ENCODE peak calls at places on chromosome 16, in four cellular contexts. One of them, this sample, is unnamed.
A peak's percentile ranks its signal among the peaks of the same experiment; 100 is the strongest.

GRCh38 chr16:55955439-55955838 is 80.3 kb upstream of the CES5A start:
- DNase-seq in GM12878: no peak
- DNase-seq in K562: no peak
- DNase-seq in GM12891: no peak
- DNase-seq in this sample: no peak

GRCh38 chr16:51134876-51135275 is 16.2 kb downstream of the SALL1 start:
- DNase-seq in GM12878: no peak
- DNase-seq in K562: no peak
- DNase-seq in GM12891: no peak
- DNase-seq in this sample: no peak

GRCh38 chr16:66493490-66494401 is 56.2 kb downstream of the TK2 start:
- DNase-seq in GM12878: no peak
- DNase-seq in K562: no peak
- DNase-seq in GM12891: no peak
- DNase-seq in this sample: no peak

GRCh38 chr16:55494994-55495421 is 13.9 kb upstream of the LPCAT2 start:
- DNase-seq in GM12878: no peak
- DNase-seq in K562: no peak
- DNase-seq in GM12891: no peak
- DNase-seq in this sample: peak; percentile 77

GRCh38 chr16:3754772-3755171 is 37.4 kb upstream of the TRAP1 start:
- DNase-seq in GM12878: no peak
- DNase-seq in K562: no peak
- DNase-seq in GM12891: no peak
- DNase-seq in this sample: no peak

GRCh38 chr16:752008-752315 is 8.6 kb upstream of the MSLN start:
- DNase-seq in GM12878: no peak
- DNase-seq in K562: no peak
- DNase-seq in GM12891: no peak
- DNase-seq in this sample: no peak

GRCh38 chr16:1414532-1415265 is at the start of gene UNKL:
- DNase-seq in GM12878: no peak
- DNase-seq in K562: peak; percentile 92
- DNase-seq in GM12891: peak; percentile 86
- DNase-seq in this sample: no peak

GRCh38 chr16:11296706-11297491 is 15.8 kb upstream of the PRM1 start:
- DNase-seq in GM12878: peak; percentile 35
- DNase-seq in K562: no peak
- DNase-seq in GM12891: no peak
- DNase-seq in this sample: no peak

GRCh38 chr16:75263963-75264445 is 12.6 kb upstream of the BCAR1 start:
- DNase-seq in GM12878: no peak
- DNase-seq in K562: no peak
- DNase-seq in GM12891: no peak
- DNase-seq in this sample: no peak

GRCh38 chr16:87372305-87372704 is 11.3 kb downstream of the FBXO31 start:
- DNase-seq in GM12878: no peak
- DNase-seq in K562: no peak
- DNase-seq in GM12891: no peak
- DNase-seq in this sample: no peak

GRCh38 chr16:50448981-50449380 is 80.2 kb upstream of the BRD7 start:
- DNase-seq in GM12878: no peak
- DNase-seq in K562: no peak
- DNase-seq in GM12891: no peak
- DNase-seq in this sample: no peak

GRCh38 chr16:71396589-71396988 is 38.1 kb downstream of the CALB2 start:
- DNase-seq in GM12878: no peak
- DNase-seq in K562: no peak
- DNase-seq in GM12891: no peak
- DNase-seq in this sample: no peak

GRCh38 chr16:78770353-78771091 is 671.1 kb downstream of the WWOX start:
- DNase-seq in GM12878: no peak
- DNase-seq in K562: peak; percentile 97
- DNase-seq in GM12891: peak; percentile 59
- DNase-seq in this sample: peak; percentile 26

GRCh38 chr16:5972747-5973146 is 875.2 kb upstream of the EEF2KMT start:
- DNase-seq in GM12878: no peak
- DNase-seq in K562: no peak
- DNase-seq in GM12891: no peak
- DNase-seq in this sample: no peak

GRCh38 chr16:21264226-21265036 is 13.7 kb downstream of the CRYM start:
- DNase-seq in GM12878: no peak
- DNase-seq in K562: no peak
- DNase-seq in GM12891: no peak
- DNase-seq in this sample: no peak

GRCh38 chr16:5028950-5029475 is 4.7 kb downstream of the NAGPA start:
- DNase-seq in GM12878: no peak
- DNase-seq in K562: no peak
- DNase-seq in GM12891: no peak
- DNase-seq in this sample: no peak

GRCh38 chr16:75620326-75621169 is 2.5 kb downstream of the ADAT1 start:
- DNase-seq in GM12878: no peak
- DNase-seq in K562: peak; percentile 74
- DNase-seq in GM12891: no peak
- DNase-seq in this sample: no peak

GRCh38 chr16:35506898-35507194 is 2047.4 kb downstream of the TP53TG3F start:
- DNase-seq in GM12878: no peak
- DNase-seq in K562: no peak
- DNase-seq in GM12891: no peak
- DNase-seq in this sample: no peak

GRCh38 chr16:5706206-5706605 is 608.6 kb upstream of the EEF2KMT start:
- DNase-seq in GM12878: no peak
- DNase-seq in K562: no peak
- DNase-seq in GM12891: no peak
- DNase-seq in this sample: no peak

DNA sequence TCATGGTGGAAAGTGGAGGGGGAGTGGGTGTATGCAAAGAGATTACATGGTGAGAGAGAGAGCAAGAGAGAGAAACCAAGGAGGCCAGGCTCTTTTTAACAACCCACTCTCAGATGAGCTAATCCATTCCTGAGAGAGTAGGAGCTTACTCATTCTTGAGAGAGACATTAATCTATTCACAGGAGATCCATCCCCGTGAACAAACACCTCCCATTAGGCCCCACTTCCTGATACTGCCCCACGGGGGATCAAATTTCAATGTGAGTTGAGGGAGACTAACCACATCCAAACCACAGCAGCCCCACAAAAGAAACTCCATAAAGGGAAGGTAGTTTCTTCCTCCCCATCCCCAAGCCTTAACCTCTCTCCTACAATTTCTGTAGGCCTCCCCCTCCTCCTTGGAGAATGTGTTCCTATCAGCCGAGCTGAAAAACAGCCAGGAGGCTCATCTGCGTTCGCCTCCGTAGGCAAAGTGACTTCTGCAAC is 450.0 kb downstream of the NPIPA7 start:
- DNase-seq in GM12878: no peak
- DNase-seq in K562: peak; percentile 18
- DNase-seq in GM12891: no peak
- DNase-seq in this sample: no peak
- TF ChIP-seq SPI1 in GM12878: no peak
- TF ChIP-seq SPI1 in K562: peak; percentile 65
- TF ChIP-seq SPI1 in GM12891: no peak
- TF ChIP-seq SPI1 in this sample: no peak

GRCh38 chr16:19183187-19183586 is 15.1 kb downstream of the SYT17 start:
- DNase-seq in GM12878: no peak
- DNase-seq in K562: no peak
- DNase-seq in GM12891: no peak
- DNase-seq in this sample: no peak

GRCh38 chr16:19179890-19180490 is 11.9 kb downstream of the SYT17 start:
- DNase-seq in GM12878: no peak
- DNase-seq in K562: peak; percentile 81
- DNase-seq in GM12891: peak; percentile 70
- DNase-seq in this sample: peak; percentile 73

GRCh38 chr16:19180741-19181140 is 12.7 kb downstream of the SYT17 start:
- DNase-seq in GM12878: no peak
- DNase-seq in K562: no peak
- DNase-seq in GM12891: no peak
- DNase-seq in this sample: no peak

GRCh38 chr16:19184823-19185509 is 16.9 kb downstream of the SYT17 start:
- DNase-seq in GM12878: no peak
- DNase-seq in K562: no peak
- DNase-seq in GM12891: no peak
- DNase-seq in this sample: no peak

GRCh38 chr16:19182487-19182886 is 14.4 kb downstream of the SYT17 start:
- DNase-seq in GM12878: no peak
- DNase-seq in K562: no peak
- DNase-seq in GM12891: no peak
- DNase-seq in this sample: no peak
- TF ChIP-seq SPI1 in GM12878: no peak
- TF ChIP-seq SPI1 in K562: no peak
- TF ChIP-seq SPI1 in GM12891: no peak
- TF ChIP-seq SPI1 in this sample: no peak

GRCh38 chr16:52873997-52874500 is 178.6 kb downstream of the CHD9NB start:
- DNase-seq in GM12878: no peak
- DNase-seq in K562: no peak
- DNase-seq in GM12891: no peak
- DNase-seq in this sample: no peak
- TF ChIP-seq SPI1 in GM12878: no peak
- TF ChIP-seq SPI1 in K562: no peak
- TF ChIP-seq SPI1 in GM12891: no peak
- TF ChIP-seq SPI1 in this sample: no peak

DNA sequence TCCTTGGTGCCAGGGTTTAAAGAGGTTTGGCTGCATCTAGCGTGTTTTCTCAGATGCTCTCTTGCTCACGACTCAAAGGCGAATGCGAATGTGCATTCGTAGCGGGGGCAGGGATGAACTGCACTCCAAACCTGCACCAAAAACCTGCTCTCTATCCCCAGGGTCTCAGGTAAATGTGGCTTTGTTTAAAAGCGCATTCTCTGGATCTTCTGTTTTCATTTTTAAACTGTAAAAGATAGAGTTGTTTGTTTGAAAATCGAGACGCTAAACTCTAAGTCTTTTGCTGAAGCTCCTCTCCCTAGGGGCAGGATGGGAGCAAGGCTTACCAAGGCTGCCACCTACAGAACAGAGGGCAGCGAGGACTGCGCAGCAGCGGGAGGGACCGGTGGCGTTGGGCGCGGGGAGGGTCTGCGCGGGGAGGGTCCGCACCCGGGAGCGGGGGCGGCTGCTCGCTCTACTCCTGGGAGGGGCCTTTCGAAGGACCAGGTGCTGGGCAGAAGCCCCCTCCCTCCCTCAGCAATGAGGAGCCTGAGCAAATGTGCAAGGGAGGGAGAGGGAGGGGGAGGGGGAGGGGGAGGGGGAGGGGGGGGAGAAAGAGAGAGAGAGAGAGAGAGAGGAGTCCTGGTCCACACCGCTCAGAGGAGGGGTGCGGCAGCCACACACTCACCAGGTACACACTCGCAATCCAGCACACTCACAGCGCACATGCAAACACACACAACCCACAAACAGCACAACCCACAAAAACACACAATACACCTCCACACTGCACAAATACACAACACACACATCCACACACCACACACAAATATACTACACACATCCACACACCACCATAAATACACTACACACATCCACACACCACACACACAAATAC is 142.8 kb downstream of the GRIN2A start:
- DNase-seq in GM12878: no peak
- DNase-seq in K562: no peak
- DNase-seq in GM12891: peak; percentile 42
- DNase-seq in this sample: no peak
- TF ChIP-seq SPI1 in GM12878: no peak
- TF ChIP-seq SPI1 in K562: no peak
- TF ChIP-seq SPI1 in GM12891: no peak
- TF ChIP-seq SPI1 in this sample: no peak

DNA sequence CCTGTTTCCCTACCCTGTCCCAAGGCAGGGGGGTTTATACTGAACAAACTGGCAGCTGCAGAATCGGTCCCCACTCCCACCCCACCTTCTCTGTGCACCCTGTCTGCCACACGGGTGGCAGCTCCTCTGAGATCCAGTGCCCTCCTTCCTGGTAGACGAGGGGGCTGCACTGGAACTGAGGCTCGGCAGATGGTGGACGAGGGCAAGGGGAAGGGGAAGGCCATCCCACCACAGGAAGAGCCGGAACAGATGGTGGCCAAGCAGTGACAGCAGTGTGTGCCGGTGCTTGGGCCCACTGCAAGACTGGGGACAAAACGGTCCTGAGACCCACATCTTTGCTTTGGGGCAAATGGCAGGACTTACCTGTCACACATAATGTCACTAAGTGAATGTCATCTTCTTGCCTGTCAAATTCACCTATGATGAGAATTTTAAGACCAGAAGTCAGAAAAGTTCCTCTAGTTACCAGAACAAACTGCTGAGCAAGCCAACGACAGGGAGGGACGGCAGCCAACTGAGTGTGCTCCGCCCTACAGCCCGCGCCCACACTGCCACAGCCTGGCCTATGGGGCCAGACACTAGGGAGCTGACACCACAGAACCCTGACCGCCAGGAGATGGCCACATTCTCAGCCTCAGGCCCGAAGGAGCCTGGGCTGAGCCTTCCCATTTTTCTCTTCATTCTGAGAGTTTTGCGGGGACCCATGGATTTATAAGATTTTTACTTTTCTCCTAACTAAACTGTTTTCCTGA is 14.4 kb downstream of the NTAN1 start:
- DNase-seq in GM12878: no peak
- DNase-seq in K562: peak; percentile 47
- DNase-seq in GM12891: no peak
- DNase-seq in this sample: peak; percentile 52
- TF ChIP-seq SPI1 in GM12878: no peak
- TF ChIP-seq SPI1 in K562: no peak
- TF ChIP-seq SPI1 in GM12891: no peak
- TF ChIP-seq SPI1 in this sample: no peak

GRCh38 chr16:53052519-53053501 is at the start of gene CHD9NB:
- DNase-seq in GM12878: no peak
- DNase-seq in K562: no peak
- DNase-seq in GM12891: no peak
- DNase-seq in this sample: peak; percentile 60
- TF ChIP-seq SPI1 in GM12878: no peak
- TF ChIP-seq SPI1 in K562: no peak
- TF ChIP-seq SPI1 in GM12891: no peak
- TF ChIP-seq SPI1 in this sample: no peak

GRCh38 chr16:68503334-68503733 is 35.8 kb upstream of the ZFP90 start:
- DNase-seq in GM12878: no peak
- DNase-seq in K562: no peak
- DNase-seq in GM12891: no peak
- DNase-seq in this sample: no peak
- TF ChIP-seq SPI1 in GM12878: no peak
- TF ChIP-seq SPI1 in K562: no peak
- TF ChIP-seq SPI1 in GM12891: no peak
- TF ChIP-seq SPI1 in this sample: no peak

DNA sequence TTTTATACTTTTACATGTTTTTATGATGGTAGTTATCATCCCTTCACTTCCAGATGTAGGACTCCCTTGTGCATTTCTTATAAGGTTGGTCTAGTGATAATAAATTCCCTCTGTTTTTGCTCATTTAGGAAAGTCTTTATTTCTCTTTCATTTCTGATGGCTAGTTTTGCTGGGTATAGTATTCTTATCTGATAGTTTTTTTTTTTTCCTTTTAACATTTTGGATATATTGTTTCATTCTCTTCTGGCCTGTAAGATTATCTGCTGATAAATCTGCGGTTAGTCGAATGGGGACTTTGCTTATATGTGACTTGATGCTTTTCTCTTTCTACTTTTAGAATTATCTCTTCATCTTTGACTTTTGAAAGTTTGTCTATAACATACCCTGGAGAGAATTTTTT is 153.1 kb upstream of the MPHOSPH6 start:
- DNase-seq in GM12878: no peak
- DNase-seq in K562: no peak
- DNase-seq in GM12891: no peak
- DNase-seq in this sample: no peak
- TF ChIP-seq SPI1 in GM12878: no peak
- TF ChIP-seq SPI1 in K562: no peak
- TF ChIP-seq SPI1 in GM12891: no peak
- TF ChIP-seq SPI1 in this sample: no peak

This sample was measured in HL-60.